ENCODE peak calls at places on chromosomes 3 and 15, in four cellular contexts. D, E, V and B are unnamed samples.

GRCh38 chr3:116433552-116433951 is 11.7 kb downstream of the LSAMP start:
- DNase-seq in D (no peak), E (no peak), V (no peak), B (no peak)

GRCh38 chr3:194397757-194398312 is 1.2 kb downstream of the GP5 start:
- DNase-seq in D (no peak), E (no peak), V (no peak), B (no peak)

GRCh38 chr3:3705090-3705775 is 94.0 kb upstream of the LRRN1 start:
- DNase-seq in D (no peak), E (no peak), V (no peak), B (no peak)

GRCh38 chr15:91075761-91076160 is 24.3 kb upstream of the SV2B start:
- DNase-seq in D (no peak), E (no peak), V (no peak), B (no peak)

GRCh38 chr3:174613173-174613572 is 246.0 kb upstream of the NAALADL2 start:
- DNase-seq in D (no peak), E (no peak), V (no peak), B (no peak)

GRCh38 chr3:16136042-16136441 is 38.4 kb upstream of the GALNT15 start:
- DNase-seq in D (no peak), E (no peak), V (no peak), B (no peak)

GRCh38 chr3:126293370-126294082 is 63.7 kb downstream of the KLF15 start:
- DNase-seq in D (no peak), E (no peak), V (no peak), B (no peak)

GRCh38 chr15:31552482-31553099 is 226.0 kb downstream of the KLF13 start:
- DNase-seq in D (no peak), E (no peak), V (no peak), B (no peak)

GRCh38 chr3:131329774-131330173 is 51.8 kb upstream of the NUDT16 start:
- DNase-seq in D (no peak), E (no peak), V (no peak), B (no peak)

GRCh38 chr3:153621988-153622387 is 460.0 kb downstream of the RAP2B start:
- DNase-seq in D (peak; percentile 34), E (peak; percentile 6), V (no peak), B (no peak)

GRCh38 chr3:47163023-47163989 is 607 bp downstream of the SETD2 start:
- DNase-seq in D (no peak), E (peak; percentile 30), V (peak; percentile 69), B (peak; percentile 30)

GRCh38 chr3:156599061-156599460 is 44.1 kb upstream of the SSR3 start:
- DNase-seq in D (no peak), E (no peak), V (no peak), B (no peak)

GRCh38 chr15:93031103-93031464 is 57.9 kb downstream of the RGMA start:
- DNase-seq in D (no peak), E (no peak), V (no peak), B (no peak)

GRCh38 chr15:73809728-73810501 is 56.8 kb upstream of the INSYN1 start:
- DNase-seq in D (no peak), E (no peak), V (no peak), B (no peak)

GRCh38 chr3:159077860-159078259 is 276.0 kb downstream of the MFSD1 start:
- DNase-seq in D (no peak), E (no peak), V (no peak), B (no peak)

GRCh38 chr3:74605437-74605836 is 9.0 kb downstream of the CNTN3 start:
- DNase-seq in D (no peak), E (no peak), V (no peak), B (no peak)

GRCh38 chr3:52710512-52710911 is 4.6 kb downstream of the SPCS1 start:
- DNase-seq in D (no peak), E (no peak), V (no peak), B (no peak)

GRCh38 chr15:93563218-93563617 is 474.2 kb upstream of the RGMA start:
- DNase-seq in D (no peak), E (no peak), V (no peak), B (no peak)

GRCh38 chr3:194884649-194885315 is 199.1 kb downstream of the FAM43A start:
- DNase-seq in D (no peak), E (no peak), V (no peak), B (no peak)

GRCh38 chr3:25156526-25157075 is 271.5 kb upstream of the RARB start:
- DNase-seq in D (no peak), E (no peak), V (no peak), B (no peak)

GRCh38 chr3:141454906-141455602 is 31.8 kb upstream of the RASA2 start:
- DNase-seq in D (peak; percentile 53), E (peak; percentile 63), V (peak; percentile 82), B (peak; percentile 61)

GRCh38 chr15:91929509-91929908 is 76.0 kb downstream of the SLCO3A1 start:
- DNase-seq in D (no peak), E (no peak), V (no peak), B (no peak)

GRCh38 chr3:174821477-174821876 is 37.7 kb upstream of the NAALADL2 start:
- DNase-seq in D (no peak), E (no peak), V (no peak), B (no peak)

GRCh38 chr3:196754215-196754937 is 14.7 kb downstream of the PAK2 start:
- DNase-seq in D (no peak), E (no peak), V (no peak), B (no peak)

GRCh38 chr3:141052570-141053069 is 1.5 kb downstream of the SPSB4 start:
- DNase-seq in D (no peak), E (no peak), V (no peak), B (no peak)

GRCh38 chr3:170049146-170050000 is 11.6 kb downstream of the GPR160 start:
- DNase-seq in D (no peak), E (no peak), V (no peak), B (no peak)

GRCh38 chr3:37575284-37575683 is 286.4 kb upstream of the CTDSPL start:
- DNase-seq in D (no peak), E (no peak), V (no peak), B (no peak)

GRCh38 chr3:183038764-183039163 is 58.4 kb upstream of the DCUN1D1 start:
- DNase-seq in D (no peak), E (no peak), V (no peak), B (no peak)

GRCh38 chr3:183033746-183034145 is 53.4 kb upstream of the DCUN1D1 start:
- DNase-seq in D (no peak), E (no peak), V (no peak), B (no peak)

GRCh38 chr3:183032904-183033555 is 52.7 kb upstream of the DCUN1D1 start:
- DNase-seq in D (no peak), E (no peak), V (no peak), B (no peak)

DNA sequence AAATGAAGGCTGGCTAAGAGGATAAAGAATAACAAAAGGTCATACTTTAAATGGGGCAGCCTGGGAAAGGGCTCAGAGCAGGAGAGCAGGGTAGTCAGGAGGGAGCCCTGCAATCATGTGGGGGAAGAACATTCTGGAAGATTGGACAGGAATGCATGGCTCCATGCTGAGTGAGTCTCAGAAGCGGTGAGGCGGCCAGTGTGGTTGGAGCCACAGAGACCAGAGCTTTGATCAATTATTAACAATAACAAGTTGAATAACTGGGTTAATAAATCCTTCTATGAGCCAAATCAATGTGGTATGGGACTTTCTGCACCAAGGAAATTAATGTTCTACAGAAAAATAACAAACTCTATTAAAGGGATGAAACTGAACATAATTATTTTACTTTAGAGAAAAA is 57.9 kb upstream of the DCUN1D1 start:
- DNase-seq in D (no peak), E (no peak), V (no peak), B (no peak)
- TF ChIP-seq TAF1 in D (no peak), E (no peak), V (no peak), B (no peak)

GRCh38 chr3:101673953-101674352 is 3.0 kb downstream of the ZBTB11 start:
- DNase-seq in D (no peak), E (no peak), V (no peak), B (no peak)

GRCh38 chr3:101676219-101676764 is 640 bp downstream of the ZBTB11 start:
- DNase-seq in D (peak; percentile 66), E (peak; percentile 86), V (peak; percentile 89), B (peak; percentile 86)

GRCh38 chr3:101676765-101677435 is at the start of gene ZBTB11:
- DNase-seq in D (peak; percentile 99), E (peak; percentile 88), V (peak; percentile 92), B (peak; percentile 90)

GRCh38 chr3:101674518-101674917 is 2.4 kb downstream of the ZBTB11 start:
- DNase-seq in D (no peak), E (no peak), V (no peak), B (no peak)

DNA sequence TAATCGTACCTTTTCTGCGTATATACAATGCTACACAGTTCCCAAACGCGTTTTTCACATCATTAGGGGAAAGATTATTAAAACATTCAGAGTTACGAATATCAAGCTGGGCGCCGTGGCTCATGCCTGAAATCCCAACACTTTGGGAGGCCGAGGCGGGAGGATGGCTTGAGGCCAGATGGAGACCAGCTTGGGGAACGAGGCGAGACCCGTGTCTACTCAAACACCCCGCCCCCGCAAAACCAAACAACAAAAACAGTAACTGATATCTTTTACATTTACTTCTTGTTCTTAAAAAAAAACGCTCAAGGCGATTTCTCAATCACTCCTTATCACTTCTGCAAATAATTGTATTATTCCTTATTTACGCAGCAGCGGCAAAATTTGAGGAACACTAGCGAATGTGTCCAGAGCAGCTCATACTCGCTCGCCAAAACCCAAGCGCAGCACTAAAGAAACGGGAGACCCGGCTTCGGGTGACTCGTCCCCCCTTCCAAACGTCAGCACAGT is 1.2 kb downstream of the ZBTB11 start:
- DNase-seq in D (no peak), E (no peak), V (no peak), B (no peak)
- TF ChIP-seq POLR2A in D (no peak), E (peak; percentile 58), V (no peak), B (no peak)

GRCh38 chr15:77830041-77830440 is 197.3 kb upstream of the LINGO1 start:
- DNase-seq in D (no peak), E (no peak), V (no peak), B (no peak)
- TF ChIP-seq TAF1 in D (no peak), E (no peak), V (no peak), B (no peak)

DNA sequence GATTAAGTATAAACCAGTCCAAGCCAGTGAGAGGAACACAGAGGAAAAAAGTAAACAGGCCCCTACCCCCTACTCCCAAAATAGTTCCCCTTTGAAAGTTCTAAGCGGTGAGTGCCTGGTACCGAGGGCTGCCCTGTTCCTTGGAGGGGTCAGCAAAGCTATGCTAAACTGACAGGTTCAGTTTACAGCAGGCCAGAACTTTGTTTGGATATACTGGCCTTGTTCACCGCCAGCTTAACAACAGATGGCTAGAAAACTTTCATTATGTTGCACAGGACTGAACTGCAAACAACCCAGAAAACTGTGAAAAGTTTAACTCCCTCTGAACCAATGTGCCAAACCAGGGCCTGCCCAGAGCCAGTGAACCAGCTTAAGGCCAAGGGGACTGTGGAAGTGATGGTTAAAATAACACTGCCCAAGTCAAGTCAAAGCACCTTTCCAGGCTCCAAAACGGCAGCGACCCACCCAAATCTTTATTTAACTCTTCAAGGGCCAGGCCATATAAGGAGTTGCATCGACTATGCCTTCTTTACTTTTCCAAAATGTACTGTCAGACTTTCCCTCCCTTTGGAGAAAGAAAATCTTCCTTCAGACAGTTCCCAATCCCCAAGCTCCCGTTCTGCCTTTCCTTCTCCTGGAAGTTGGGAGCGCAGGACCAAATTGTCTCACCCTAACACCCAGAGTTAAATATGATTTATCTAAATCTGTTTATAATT is 448.0 kb downstream of the FOXP1 start:
- DNase-seq in D (no peak), E (no peak), V (no peak), B (no peak)
- TF ChIP-seq POLR2A in D (no peak), E (no peak), V (no peak), B (no peak)